ENCODE peak calls at places on chromosome 2, in seven cellular contexts. One of them, this sample, is unnamed.

GRCh38 chr2:11024010-11024615 is 112.4 kb downstream of the KCNF1 start:
- DNase-seq in NCI-H1417: peak
- DNase-seq in AG10803: no peak
- DNase-seq in pancreas: peak
- DNase-seq in glomerular endothelial cell: no peak
- DNase-seq in Calu3: no peak
- DNase-seq in AG09319: peak
- DNase-seq in this sample: no peak

GRCh38 chr2:47904903-47905453 is 1.3 kb downstream of the FBXO11 start:
- DNase-seq in NCI-H1417: peak
- DNase-seq in AG10803: no peak
- DNase-seq in glomerular endothelial cell: no peak
- DNase-seq in Calu3: peak
- DNase-seq in AG09319: no peak
- DNase-seq in pancreas: peak
- DNase-seq in this sample: peak

GRCh38 chr2:224429441-224429810 is 27.5 kb upstream of the FAM124B start:
- DNase-seq in AG09319: no peak
- DNase-seq in Calu3: no peak
- DNase-seq in AG10803: no peak
- DNase-seq in pancreas: no peak
- DNase-seq in glomerular endothelial cell: no peak
- DNase-seq in NCI-H1417: no peak
- DNase-seq in this sample: no peak

GRCh38 chr2:18473241-18473841 is 87.1 kb downstream of the RDH14 start:
- DNase-seq in NCI-H1417: no peak
- DNase-seq in AG10803: peak
- DNase-seq in glomerular endothelial cell: no peak
- DNase-seq in AG09319: peak
- DNase-seq in Calu3: no peak
- DNase-seq in pancreas: no peak
- DNase-seq in this sample: no peak

GRCh38 chr2:151111599-151112278 is 149.9 kb downstream of the RBM43 start:
- DNase-seq in AG09319: peak
- DNase-seq in glomerular endothelial cell: no peak
- DNase-seq in pancreas: no peak
- DNase-seq in AG10803: peak
- DNase-seq in Calu3: no peak
- DNase-seq in NCI-H1417: no peak
- DNase-seq in this sample: no peak

GRCh38 chr2:132668189-132668833 is 1.7 kb downstream of the LYPD1 start:
- DNase-seq in pancreas: peak
- DNase-seq in NCI-H1417: peak
- DNase-seq in AG10803: no peak
- DNase-seq in AG09319: no peak
- DNase-seq in Calu3: peak
- DNase-seq in glomerular endothelial cell: no peak
- DNase-seq in this sample: no peak

GRCh38 chr2:144088863-144089262 is 431.1 kb downstream of the ZEB2 start:
- DNase-seq in glomerular endothelial cell: no peak
- DNase-seq in Calu3: no peak
- DNase-seq in AG09319: no peak
- DNase-seq in AG10803: no peak
- DNase-seq in NCI-H1417: no peak
- DNase-seq in pancreas: no peak
- DNase-seq in this sample: no peak

GRCh38 chr2:238251986-238252385 is 12.1 kb upstream of the HES6 start:
- DNase-seq in NCI-H1417: no peak
- DNase-seq in AG09319: no peak
- DNase-seq in AG10803: no peak
- DNase-seq in glomerular endothelial cell: no peak
- DNase-seq in pancreas: no peak
- DNase-seq in Calu3: no peak
- DNase-seq in this sample: no peak

GRCh38 chr2:96146881-96147592 is 1.8 kb upstream of the DUSP2 start:
- DNase-seq in glomerular endothelial cell: no peak
- DNase-seq in AG09319: no peak
- DNase-seq in pancreas: peak
- DNase-seq in Calu3: no peak
- DNase-seq in AG10803: no peak
- DNase-seq in NCI-H1417: no peak
- DNase-seq in this sample: no peak

GRCh38 chr2:160928854-160929301 is 231.3 kb upstream of the TANK start:
- DNase-seq in Calu3: no peak
- DNase-seq in pancreas: no peak
- DNase-seq in glomerular endothelial cell: no peak
- DNase-seq in NCI-H1417: no peak
- DNase-seq in AG10803: peak
- DNase-seq in AG09319: no peak
- DNase-seq in this sample: no peak

GRCh38 chr2:88600038-88600465 is 27.2 kb downstream of the EIF2AK3 start:
- DNase-seq in NCI-H1417: peak
- DNase-seq in pancreas: no peak
- DNase-seq in AG09319: peak
- DNase-seq in glomerular endothelial cell: peak
- DNase-seq in AG10803: peak
- DNase-seq in Calu3: peak
- DNase-seq in this sample: no peak

GRCh38 chr2:10783421-10783820 is 29.2 kb downstream of the PDIA6 start:
- DNase-seq in NCI-H1417: no peak
- DNase-seq in Calu3: no peak
- DNase-seq in AG09319: no peak
- DNase-seq in AG10803: no peak
- DNase-seq in pancreas: no peak
- DNase-seq in glomerular endothelial cell: no peak
- DNase-seq in this sample: no peak

GRCh38 chr2:127174977-127175376 is 45.1 kb downstream of the CYP27C1 start:
- DNase-seq in AG09319: no peak
- DNase-seq in AG10803: peak
- DNase-seq in Calu3: no peak
- DNase-seq in glomerular endothelial cell: no peak
- DNase-seq in NCI-H1417: peak
- DNase-seq in pancreas: no peak
- DNase-seq in this sample: no peak

GRCh38 chr2:88199912-88200682 is 30.0 kb downstream of the THNSL2 start:
- DNase-seq in glomerular endothelial cell: no peak
- DNase-seq in AG09319: no peak
- DNase-seq in pancreas: no peak
- DNase-seq in Calu3: peak
- DNase-seq in AG10803: no peak
- DNase-seq in NCI-H1417: no peak
- DNase-seq in this sample: no peak

GRCh38 chr2:226660124-226660523 is 139.5 kb downstream of the IRS1 start:
- DNase-seq in pancreas: no peak
- DNase-seq in AG10803: no peak
- DNase-seq in glomerular endothelial cell: no peak
- DNase-seq in NCI-H1417: no peak
- DNase-seq in AG09319: no peak
- DNase-seq in Calu3: no peak
- DNase-seq in this sample: no peak

GRCh38 chr2:122244830-122245229 is 489.4 kb downstream of the TSN start:
- DNase-seq in AG10803: peak
- DNase-seq in Calu3: no peak
- DNase-seq in pancreas: no peak
- DNase-seq in AG09319: no peak
- DNase-seq in glomerular endothelial cell: no peak
- DNase-seq in NCI-H1417: no peak
- DNase-seq in this sample: no peak

GRCh38 chr2:219448776-219449476 is 14.3 kb downstream of the SPEG start:
- DNase-seq in AG09319: no peak
- DNase-seq in AG10803: no peak
- DNase-seq in glomerular endothelial cell: no peak
- DNase-seq in NCI-H1417: no peak
- DNase-seq in pancreas: peak
- DNase-seq in Calu3: no peak
- DNase-seq in this sample: no peak

GRCh38 chr2:225497175-225497574 is 97.7 kb downstream of the NYAP2 start:
- DNase-seq in glomerular endothelial cell: no peak
- DNase-seq in pancreas: no peak
- DNase-seq in NCI-H1417: no peak
- DNase-seq in AG10803: no peak
- DNase-seq in Calu3: no peak
- DNase-seq in AG09319: no peak
- DNase-seq in this sample: no peak

GRCh38 chr2:158845869-158846268 is 50.8 kb downstream of the DAPL1 start:
- DNase-seq in NCI-H1417: no peak
- DNase-seq in pancreas: no peak
- DNase-seq in AG09319: no peak
- DNase-seq in glomerular endothelial cell: no peak
- DNase-seq in Calu3: no peak
- DNase-seq in AG10803: peak
- DNase-seq in this sample: no peak

GRCh38 chr2:216700088-216700567 is 4.8 kb upstream of the IGFBP5 start:
- DNase-seq in AG10803: peak
- DNase-seq in Calu3: no peak
- DNase-seq in AG09319: no peak
- DNase-seq in NCI-H1417: peak
- DNase-seq in glomerular endothelial cell: no peak
- DNase-seq in pancreas: no peak
- DNase-seq in this sample: no peak

GRCh38 chr2:235498556-235499305 is 4.9 kb downstream of the AGAP1 start:
- DNase-seq in Calu3: peak
- DNase-seq in AG09319: no peak
- DNase-seq in glomerular endothelial cell: no peak
- DNase-seq in pancreas: peak
- DNase-seq in NCI-H1417: no peak
- DNase-seq in AG10803: no peak
- DNase-seq in this sample: no peak

GRCh38 chr2:188604579-188604978 is 312.9 kb downstream of the GULP1 start:
- DNase-seq in NCI-H1417: no peak
- DNase-seq in AG10803: no peak
- DNase-seq in AG09319: no peak
- DNase-seq in Calu3: no peak
- DNase-seq in pancreas: no peak
- DNase-seq in glomerular endothelial cell: no peak
- DNase-seq in this sample: no peak

GRCh38 chr2:26299488-26300092 is 46.4 kb upstream of the SELENOI start:
- DNase-seq in NCI-H1417: no peak
- DNase-seq in Calu3: peak
- DNase-seq in AG10803: peak
- DNase-seq in pancreas: no peak
- DNase-seq in glomerular endothelial cell: peak
- DNase-seq in AG09319: peak
- DNase-seq in this sample: no peak

GRCh38 chr2:232478571-232479340 is 8.9 kb downstream of the ECEL1 start:
- DNase-seq in NCI-H1417: no peak
- DNase-seq in pancreas: peak
- DNase-seq in AG10803: no peak
- DNase-seq in glomerular endothelial cell: no peak
- DNase-seq in Calu3: no peak
- DNase-seq in AG09319: no peak
- DNase-seq in this sample: no peak

GRCh38 chr2:218021536-218022071 is 18.8 kb upstream of the TNS1 start:
- DNase-seq in AG10803: no peak
- DNase-seq in glomerular endothelial cell: no peak
- DNase-seq in Calu3: no peak
- DNase-seq in pancreas: peak
- DNase-seq in NCI-H1417: no peak
- DNase-seq in AG09319: no peak
- DNase-seq in this sample: no peak

GRCh38 chr2:55048514-55048924 is 1.7 kb downstream of the RTN4 start:
- DNase-seq in pancreas: no peak
- DNase-seq in AG10803: peak
- DNase-seq in Calu3: peak
- DNase-seq in AG09319: no peak
- DNase-seq in glomerular endothelial cell: no peak
- DNase-seq in NCI-H1417: peak
- DNase-seq in this sample: no peak

GRCh38 chr2:238847841-238848565 is at the start of gene TWIST2:
- DNase-seq in Calu3: no peak
- DNase-seq in AG09319: peak
- DNase-seq in NCI-H1417: peak
- DNase-seq in pancreas: peak
- DNase-seq in AG10803: peak
- DNase-seq in glomerular endothelial cell: no peak
- DNase-seq in this sample: no peak

GRCh38 chr2:120772261-120772660 is 36.6 kb downstream of the GLI2 start:
- DNase-seq in Calu3: no peak
- DNase-seq in NCI-H1417: no peak
- DNase-seq in AG10803: no peak
- DNase-seq in AG09319: no peak
- DNase-seq in pancreas: no peak
- DNase-seq in glomerular endothelial cell: no peak
- DNase-seq in this sample: no peak

GRCh38 chr2:73952499-73953446 is 26.1 kb downstream of the DGUOK start:
- DNase-seq in glomerular endothelial cell: peak
- DNase-seq in AG10803: peak
- DNase-seq in AG09319: no peak
- DNase-seq in NCI-H1417: no peak
- DNase-seq in Calu3: no peak
- DNase-seq in pancreas: no peak
- DNase-seq in this sample: no peak

GRCh38 chr2:43051316-43051715 is 175.1 kb downstream of the ZFP36L2 start:
- DNase-seq in AG10803: no peak
- DNase-seq in AG09319: no peak
- DNase-seq in NCI-H1417: no peak
- DNase-seq in Calu3: peak
- DNase-seq in glomerular endothelial cell: no peak
- DNase-seq in pancreas: peak
- DNase-seq in this sample: no peak

GRCh38 chr2:130336877-130337734 is 5.6 kb upstream of the IMP4 start:
- DNase-seq in AG10803: peak
- DNase-seq in Calu3: peak
- DNase-seq in glomerular endothelial cell: no peak
- DNase-seq in pancreas: peak
- DNase-seq in AG09319: peak
- DNase-seq in NCI-H1417: peak
- DNase-seq in this sample: peak

This sample was measured in left lobe of liver.